ENCODE peak calls at places on chromosomes 16 and 17, in ten cellular contexts. S is NCI-H1092; E is CD8-positive, alpha-beta memory T cell; H is HS-5; V is RCC 7860; X is EL; T is kidney glomerular epithelial cell; Q is occipital lobe; J is Karpas-422; G is nephron progenitor cell. I is an unnamed sample.
A peak's percentile ranks its signal among the peaks of the same experiment; 100 is the strongest.

GRCh38 chr16:65295527-65295926 is 173.7 kb upstream of the CDH11 start:
- DNase-seq in S (no peak), E (no peak), H (no peak), V (no peak), X (no peak), T (no peak), Q (no peak), J (no peak), G (no peak), I (no peak)

GRCh38 chr16:56480776-56481467 is 29.6 kb downstream of the OGFOD1 start:
- DNase-seq in S (no peak), E (no peak), H (no peak), V (no peak), X (no peak), T (no peak), Q (no peak), J (no peak), G (no peak), I (no peak)

GRCh38 chr17:28597606-28598383 is 1.0 kb downstream of the SPAG5 start:
- DNase-seq in S (no peak), E (no peak), H (no peak), V (no peak), X (no peak), T (no peak), Q (no peak), J (peak; percentile 64), G (no peak), I (no peak)

GRCh38 chr16:81500833-81501521 is 56.4 kb downstream of the CMIP start:
- DNase-seq in S (no peak), E (no peak), H (no peak), V (peak; percentile 49), X (peak; percentile 95), T (no peak), Q (no peak), J (peak; percentile 73), G (no peak), I (no peak)

GRCh38 chr17:50559674-50560184 is 786 bp upstream of the CACNA1G start:
- DNase-seq in S (no peak), E (no peak), H (peak; percentile 38), V (peak; percentile 7), X (peak; percentile 50), T (no peak), Q (no peak), J (peak; percentile 68), G (peak; percentile 73), I (no peak)

GRCh38 chr17:34361478-34362061 is 1.5 kb downstream of the CCL1 start:
- DNase-seq in S (peak; percentile 85), E (peak; percentile 59), H (peak; percentile 61), V (peak; percentile 77), X (peak; percentile 86), T (peak; percentile 82), Q (peak; percentile 70), J (peak; percentile 94), G (peak; percentile 89), I (peak; percentile 42)

GRCh38 chr17:48722201-48722907 is at the start of gene PRAC1:
- DNase-seq in S (no peak), E (no peak), H (no peak), V (no peak), X (no peak), T (no peak), Q (no peak), J (no peak), G (no peak), I (no peak)

GRCh38 chr17:76561332-76561731 is 21.5 kb downstream of the PRCD start:
- DNase-seq in S (no peak), E (peak; percentile 61), H (no peak), V (no peak), X (no peak), T (no peak), Q (no peak), J (no peak), G (no peak), I (no peak)

GRCh38 chr16:85554791-85555548 is 58.2 kb upstream of the GSE1 start:
- DNase-seq in S (peak; percentile 53), E (peak; percentile 81), H (peak; percentile 3), V (peak; percentile 61), X (peak; percentile 82), T (peak; percentile 36), Q (peak; percentile 59), J (peak; percentile 53), G (peak; percentile 55), I (peak; percentile 68)

GRCh38 chr17:77748436-77748835 is 210.1 kb upstream of the TNRC6C start:
- DNase-seq in S (no peak), E (no peak), H (no peak), V (no peak), X (no peak), T (no peak), Q (no peak), J (no peak), G (no peak), I (no peak)

I was measured in CD8-positive, alpha-beta T cell.